ENCODE peak calls at places on chromosomes 5 and 9, in four cellular contexts. One of them, this sample, is unnamed.
A peak's percentile ranks its signal among the peaks of the same experiment; 100 is the strongest.

GRCh38 chr9:137348781-137349470 is 46.9 kb upstream of the NRARP start:
- DNase-seq in right atrium auricular region: no peak
- DNase-seq in GM12865: no peak
- DNase-seq in hippocampal formation: no peak
- DNase-seq in this sample: no peak

GRCh38 chr5:83374547-83374946 is 97.0 kb upstream of the VCAN start:
- DNase-seq in right atrium auricular region: peak; percentile 78
- DNase-seq in GM12865: no peak
- DNase-seq in hippocampal formation: no peak
- DNase-seq in this sample: no peak

GRCh38 chr9:108468364-108468763 is 387.4 kb downstream of the ACTL7B start:
- DNase-seq in GM12865: peak; percentile 49
- DNase-seq in right atrium auricular region: no peak
- DNase-seq in hippocampal formation: no peak
- DNase-seq in this sample: peak; percentile 22

GRCh38 chr5:180832638-180833068 is 28.4 kb downstream of the ZFP62 start:
- DNase-seq in right atrium auricular region: no peak
- DNase-seq in hippocampal formation: no peak
- DNase-seq in GM12865: peak; percentile 86
- DNase-seq in this sample: peak; percentile 63

GRCh38 chr5:179930788-179931473 is 23.2 kb upstream of the TBC1D9B start:
- DNase-seq in GM12865: no peak
- DNase-seq in right atrium auricular region: no peak
- DNase-seq in hippocampal formation: no peak
- DNase-seq in this sample: no peak

GRCh38 chr5:136584474-136584873 is 219.1 kb upstream of the TRPC7 start:
- DNase-seq in right atrium auricular region: no peak
- DNase-seq in hippocampal formation: no peak
- DNase-seq in GM12865: no peak
- DNase-seq in this sample: no peak

GRCh38 chr9:135500071-135500524 is 384 bp upstream of the MRPS2 start:
- DNase-seq in hippocampal formation: no peak
- DNase-seq in right atrium auricular region: no peak
- DNase-seq in GM12865: no peak
- DNase-seq in this sample: peak; percentile 47

GRCh38 chr5:154740483-154740882 is 14.7 kb upstream of the LARP1 start:
- DNase-seq in hippocampal formation: no peak
- DNase-seq in right atrium auricular region: peak; percentile 70
- DNase-seq in GM12865: no peak
- DNase-seq in this sample: no peak

GRCh38 chr5:160457255-160457654 is 35.6 kb downstream of the PTTG1 start:
- DNase-seq in GM12865: no peak
- DNase-seq in hippocampal formation: no peak
- DNase-seq in right atrium auricular region: no peak
- DNase-seq in this sample: no peak

GRCh38 chr5:73378070-73378469 is 70.5 kb downstream of the FOXD1 start:
- DNase-seq in GM12865: no peak
- DNase-seq in hippocampal formation: no peak
- DNase-seq in right atrium auricular region: no peak
- DNase-seq in this sample: no peak

GRCh38 chr9:135448570-135449180 is 30.9 kb upstream of the PPP1R26 start:
- DNase-seq in GM12865: no peak
- DNase-seq in right atrium auricular region: no peak
- DNase-seq in hippocampal formation: no peak
- DNase-seq in this sample: peak; percentile 7

GRCh38 chr5:108297042-108297596 is 84.8 kb downstream of the FBXL17 start:
- DNase-seq in GM12865: no peak
- DNase-seq in right atrium auricular region: no peak
- DNase-seq in hippocampal formation: no peak
- DNase-seq in this sample: no peak

GRCh38 chr5:176670449-176670848 is 23.2 kb downstream of the TSPAN17 start:
- DNase-seq in GM12865: no peak
- DNase-seq in hippocampal formation: no peak
- DNase-seq in right atrium auricular region: no peak
- DNase-seq in this sample: no peak

GRCh38 chr9:131714161-131714646 is 25.7 kb downstream of the RAPGEF1 start:
- DNase-seq in GM12865: no peak
- DNase-seq in hippocampal formation: no peak
- DNase-seq in right atrium auricular region: peak; percentile 86
- DNase-seq in this sample: no peak

GRCh38 chr9:118302721-118303120 is 598.5 kb downstream of the TLR4 start:
- DNase-seq in hippocampal formation: no peak
- DNase-seq in right atrium auricular region: no peak
- DNase-seq in GM12865: no peak
- DNase-seq in this sample: no peak

GRCh38 chr5:35371971-35372426 is 141.7 kb upstream of the PRLR start:
- DNase-seq in GM12865: no peak
- DNase-seq in hippocampal formation: no peak
- DNase-seq in right atrium auricular region: no peak
- DNase-seq in this sample: no peak

GRCh38 chr9:83220737-83221136 is 157.8 kb upstream of the RASEF start:
- DNase-seq in GM12865: peak; percentile 63
- DNase-seq in hippocampal formation: no peak
- DNase-seq in right atrium auricular region: no peak
- DNase-seq in this sample: peak; percentile 61

GRCh38 chr9:71562140-71562539 is 206.2 kb downstream of the CEMIP2 start:
- DNase-seq in GM12865: no peak
- DNase-seq in right atrium auricular region: no peak
- DNase-seq in hippocampal formation: no peak
- DNase-seq in this sample: no peak

GRCh38 chr9:3756071-3756470 is 230.3 kb upstream of the RFX3 start:
- DNase-seq in right atrium auricular region: no peak
- DNase-seq in hippocampal formation: no peak
- DNase-seq in GM12865: no peak
- DNase-seq in this sample: no peak

GRCh38 chr5:15105799-15106393 is 234.3 kb upstream of the ANKH start:
- DNase-seq in hippocampal formation: peak; percentile 24
- DNase-seq in right atrium auricular region: no peak
- DNase-seq in GM12865: peak; percentile 56
- DNase-seq in this sample: peak; percentile 54

GRCh38 chr5:62327138-62327537 is 21.1 kb downstream of the KIF2A start:
- DNase-seq in GM12865: no peak
- DNase-seq in right atrium auricular region: no peak
- DNase-seq in hippocampal formation: no peak
- DNase-seq in this sample: no peak

GRCh38 chr5:82347213-82347947 is 69.2 kb upstream of the RPS23 start:
- DNase-seq in GM12865: no peak
- DNase-seq in right atrium auricular region: peak; percentile 73
- DNase-seq in hippocampal formation: peak; percentile 60
- DNase-seq in this sample: no peak

GRCh38 chr5:67035098-67035740 is 161.4 kb downstream of the CD180 start:
- DNase-seq in right atrium auricular region: no peak
- DNase-seq in GM12865: no peak
- DNase-seq in hippocampal formation: no peak
- DNase-seq in this sample: no peak

GRCh38 chr9:135602789-135603481 is 36.4 kb downstream of the GLT6D1 start:
- DNase-seq in right atrium auricular region: no peak
- DNase-seq in hippocampal formation: no peak
- DNase-seq in GM12865: peak; percentile 45
- DNase-seq in this sample: peak; percentile 73

GRCh38 chr9:126614455-126615248 is 924 bp downstream of the LMX1B start:
- DNase-seq in hippocampal formation: no peak
- DNase-seq in GM12865: no peak
- DNase-seq in right atrium auricular region: no peak
- DNase-seq in this sample: peak; percentile 59

GRCh38 chr5:93894471-93895354 is 153.3 kb upstream of the POU5F2 start:
- DNase-seq in right atrium auricular region: no peak
- DNase-seq in hippocampal formation: peak; percentile 35
- DNase-seq in GM12865: no peak
- DNase-seq in this sample: no peak